ENCODE peak calls at places on chromosomes 6 and 20, in ten cellular contexts. B, M, Y, O, N, V, P, G, C and S are unnamed samples.

GRCh38 chr6:14228571-14228970 is 111.0 kb downstream of the CD83 start:
- DNase-seq in B (no peak), M (no peak), Y (no peak), O (no peak), N (peak), V (peak), P (no peak), G (peak), C (no peak), S (no peak)

GRCh38 chr20:36682311-36682710 is 36.3 kb upstream of the SLA2 start:
- DNase-seq in B (no peak), M (no peak), Y (no peak), O (no peak), N (no peak), V (no peak), P (no peak), G (no peak), C (no peak), S (no peak)

GRCh38 chr20:56843817-56844216 is 214.7 kb downstream of the TFAP2C start:
- DNase-seq in B (no peak), M (peak), Y (no peak), O (no peak), N (no peak), V (no peak), P (no peak), G (no peak), C (no peak), S (no peak)

GRCh38 chr6:163777379-163777686 is 362.8 kb downstream of the QKI start:
- DNase-seq in B (no peak), M (no peak), Y (no peak), O (peak), N (no peak), V (no peak), P (no peak), G (no peak), C (no peak), S (no peak)

GRCh38 chr6:136655251-136656014 is 105.2 kb upstream of the MAP7 start:
- DNase-seq in B (no peak), M (no peak), Y (no peak), O (no peak), N (no peak), V (no peak), P (no peak), G (no peak), C (no peak), S (no peak)

GRCh38 chr20:41098703-41099250 is 38.6 kb upstream of the PLCG1 start:
- DNase-seq in B (no peak), M (peak), Y (no peak), O (no peak), N (peak), V (peak), P (no peak), G (no peak), C (no peak), S (no peak)

GRCh38 chr6:40425192-40425919 is 161.8 kb downstream of the LRFN2 start:
- DNase-seq in B (no peak), M (no peak), Y (peak), O (peak), N (no peak), V (no peak), P (no peak), G (no peak), C (no peak), S (peak)

GRCh38 chr20:33521461-33521860 is 31.6 kb downstream of the CBFA2T2 start:
- DNase-seq in B (no peak), M (no peak), Y (no peak), O (no peak), N (no peak), V (no peak), P (no peak), G (no peak), C (no peak), S (no peak)

GRCh38 chr6:6320901-6321300 is 439 bp upstream of the F13A1 start:
- DNase-seq in B (no peak), M (no peak), Y (no peak), O (no peak), N (no peak), V (no peak), P (no peak), G (no peak), C (no peak), S (no peak)

GRCh38 chr6:111952326-111952725 is 79.1 kb upstream of the FYN start:
- DNase-seq in B (no peak), M (peak), Y (no peak), O (no peak), N (no peak), V (no peak), P (no peak), G (no peak), C (no peak), S (no peak)

GRCh38 chr6:17354700-17355403 is 38.5 kb upstream of the CAP2 start:
- DNase-seq in B (no peak), M (peak), Y (no peak), O (no peak), N (no peak), V (peak), P (no peak), G (no peak), C (no peak), S (no peak)

GRCh38 chr6:76940186-76940585 is 523.1 kb downstream of the HTR1B start:
- DNase-seq in B (no peak), M (peak), Y (no peak), O (no peak), N (no peak), V (no peak), P (no peak), G (no peak), C (no peak), S (no peak)

GRCh38 chr6:149129401-149130077 is 188.0 kb upstream of the TAB2 start:
- DNase-seq in B (no peak), M (peak), Y (no peak), O (no peak), N (peak), V (peak), P (no peak), G (no peak), C (no peak), S (peak)

GRCh38 chr6:3231213-3232016 is 4.0 kb upstream of the TUBB2B start:
- DNase-seq in B (no peak), M (peak), Y (peak), O (peak), N (no peak), V (peak), P (no peak), G (no peak), C (no peak), S (peak)

GRCh38 chr6:26031151-26031594 is 56.1 kb upstream of the HFE start:
- DNase-seq in B (peak), M (no peak), Y (no peak), O (no peak), N (no peak), V (no peak), P (no peak), G (no peak), C (no peak), S (no peak)

GRCh38 chr20:36887779-36888133 is 11.8 kb downstream of the TLDC2 start:
- DNase-seq in B (no peak), M (no peak), Y (no peak), O (no peak), N (no peak), V (no peak), P (no peak), G (no peak), C (no peak), S (no peak)

GRCh38 chr6:15522427-15522826 is 140.4 kb downstream of the DTNBP1 start:
- DNase-seq in B (no peak), M (no peak), Y (no peak), O (no peak), N (no peak), V (no peak), P (no peak), G (no peak), C (no peak), S (no peak)

GRCh38 chr6:57108691-57109090 is 18.7 kb downstream of the ZNF451 start:
- DNase-seq in B (no peak), M (no peak), Y (no peak), O (no peak), N (no peak), V (no peak), P (no peak), G (no peak), C (no peak), S (no peak)

GRCh38 chr6:32837651-32838113 is 857 bp downstream of the TAP2 start:
- DNase-seq in B (no peak), M (no peak), Y (no peak), O (no peak), N (no peak), V (no peak), P (no peak), G (peak), C (no peak), S (no peak)

GRCh38 chr6:169130111-169130510 is 123.5 kb downstream of the THBS2 start:
- DNase-seq in B (no peak), M (no peak), Y (no peak), O (no peak), N (no peak), V (no peak), P (no peak), G (no peak), C (no peak), S (no peak)

GRCh38 chr6:37536462-37537225 is 37.0 kb upstream of the CCDC167 start:
- DNase-seq in B (no peak), M (no peak), Y (no peak), O (peak), N (no peak), V (no peak), P (no peak), G (no peak), C (no peak), S (no peak)

GRCh38 chr6:150252714-150253444 is 110.0 kb downstream of the PPP1R14C start:
- DNase-seq in B (no peak), M (no peak), Y (no peak), O (no peak), N (no peak), V (no peak), P (no peak), G (no peak), C (no peak), S (no peak)

GRCh38 chr20:17469631-17470030 is 61.5 kb downstream of the BFSP1 start:
- DNase-seq in B (no peak), M (no peak), Y (no peak), O (no peak), N (no peak), V (no peak), P (no peak), G (no peak), C (no peak), S (no peak)

GRCh38 chr6:170208171-170208601 is 82.7 kb downstream of the DLL1 start:
- DNase-seq in B (no peak), M (no peak), Y (no peak), O (no peak), N (no peak), V (no peak), P (no peak), G (no peak), C (no peak), S (no peak)

GRCh38 chr6:21111399-21111725 is 482.2 kb upstream of the SOX4 start:
- DNase-seq in B (no peak), M (no peak), Y (no peak), O (no peak), N (no peak), V (no peak), P (no peak), G (no peak), C (no peak), S (no peak)

GRCh38 chr20:3406481-3407425 is 716 bp downstream of the DNAAF9 start:
- DNase-seq in B (no peak), M (peak), Y (peak), O (peak), N (peak), V (peak), P (peak), G (no peak), C (no peak), S (peak)

GRCh38 chr20:59392741-59393140 is 92.3 kb downstream of the EDN3 start:
- DNase-seq in B (no peak), M (no peak), Y (no peak), O (no peak), N (no peak), V (no peak), P (no peak), G (no peak), C (no peak), S (no peak)

GRCh38 chr20:19602660-19603389 is 155.2 kb upstream of the RIN2 start:
- DNase-seq in B (peak), M (no peak), Y (no peak), O (no peak), N (no peak), V (no peak), P (no peak), G (no peak), C (no peak), S (no peak)

GRCh38 chr20:57391439-57392129 is 388 bp downstream of the RBM38 start:
- DNase-seq in B (peak), M (peak), Y (peak), O (no peak), N (no peak), V (peak), P (peak), G (peak), C (no peak), S (no peak)

GRCh38 chr6:25014806-25015560 is 79.2 kb upstream of the RIPOR2 start:
- DNase-seq in B (no peak), M (peak), Y (no peak), O (peak), N (peak), V (peak), P (no peak), G (peak), C (peak), S (no peak)

GRCh38 chr6:166410426-166410935 is 27.7 kb upstream of the MPC1 start:
- DNase-seq in B (no peak), M (no peak), Y (no peak), O (no peak), N (no peak), V (no peak), P (no peak), G (no peak), C (no peak), S (no peak)

GRCh38 chr20:47681977-47682812 is 103.1 kb downstream of the SULF2 start:
- DNase-seq in B (no peak), M (peak), Y (peak), O (peak), N (peak), V (no peak), P (no peak), G (no peak), C (no peak), S (peak)

GRCh38 chr6:7975764-7976146 is 65.2 kb upstream of the TXNDC5 start:
- DNase-seq in B (peak), M (peak), Y (peak), O (peak), N (no peak), V (no peak), P (no peak), G (no peak), C (no peak), S (peak)

GRCh38 chr6:147935656-147936055 is 407.0 kb upstream of the SASH1 start:
- DNase-seq in B (no peak), M (no peak), Y (no peak), O (no peak), N (peak), V (no peak), P (no peak), G (no peak), C (no peak), S (no peak)

GRCh38 chr6:163745566-163746400 is 331.3 kb downstream of the QKI start:
- DNase-seq in B (no peak), M (peak), Y (peak), O (no peak), N (peak), V (peak), P (no peak), G (no peak), C (no peak), S (peak)

GRCh38 chr6:113461153-113461897 is 395.8 kb upstream of the MARCKS start:
- DNase-seq in B (no peak), M (peak), Y (no peak), O (peak), N (no peak), V (no peak), P (no peak), G (no peak), C (no peak), S (no peak)